ENCODE peak calls at places on chromosomes 3 and 15, in five cellular contexts. K is T follicular helper cell; I is CD4-positive, alpha-beta T cell; P is GM04504; V is CD8-positive, alpha-beta T cell. Y is an unnamed sample.

GRCh38 chr3:46905661-46906451 is 28.3 kb downstream of the PTH1R start:
- DNase-seq in V (no peak), P (no peak), I (no peak), K (no peak), Y (no peak)

GRCh38 chr3:117665311-117665710 is 955.7 kb downstream of the TUSC7 start:
- DNase-seq in K (no peak), P (no peak), V (no peak), I (no peak), Y (no peak)

GRCh38 chr3:48000212-48000611 is 16.0 kb downstream of the MAP4 start:
- DNase-seq in V (no peak), K (no peak), P (no peak), I (no peak), Y (no peak)

GRCh38 chr3:179279837-179280236 is 28.9 kb upstream of the KCNMB3 start:
- DNase-seq in P (no peak), K (no peak), V (no peak), I (no peak), Y (no peak)

GRCh38 chr15:58434334-58434888 is 2.6 kb downstream of the LIPC start:
- DNase-seq in I (no peak), P (no peak), K (no peak), V (no peak), Y (no peak)

GRCh38 chr15:36897834-36898233 is 202.5 kb downstream of the MEIS2 start:
- DNase-seq in V (no peak), I (no peak), P (no peak), K (no peak), Y (no peak)

GRCh38 chr3:48013288-48013980 is 2.8 kb downstream of the MAP4 start:
- DNase-seq in V (no peak), I (no peak), K (no peak), P (peak; percentile 24), Y (no peak)

GRCh38 chr3:65144791-65145355 is 457.1 kb upstream of the ADAMTS9 start:
- DNase-seq in I (no peak), P (no peak), V (no peak), K (no peak), Y (no peak)

GRCh38 chr3:148175215-148175614 is 522.5 kb upstream of the AGTR1 start:
- DNase-seq in I (no peak), K (no peak), P (peak; percentile 48), V (no peak), Y (no peak)

GRCh38 chr15:91855684-91856553 is 2.4 kb downstream of the SLCO3A1 start:
- DNase-seq in P (no peak), V (no peak), K (no peak), I (no peak), Y (peak; percentile 19)

GRCh38 chr15:59111267-59111666 is 6.3 kb downstream of the CCNB2 start:
- DNase-seq in V (no peak), K (no peak), P (no peak), I (no peak), Y (no peak)

GRCh38 chr3:172209333-172210321 is 170.2 kb downstream of the FNDC3B start:
- DNase-seq in K (no peak), V (no peak), P (no peak), I (no peak), Y (no peak)

GRCh38 chr3:69272537-69272936 is 113.4 kb downstream of the FRMD4B start:
- DNase-seq in P (no peak), V (no peak), K (no peak), I (no peak), Y (no peak)